ENCODE peak calls at places on chromosomes 2 and 18, in six cellular contexts. O is A549, Y is K562, B is HepG2, S is NB4, C is GM12878. I is an unnamed sample.

GRCh38 chr2:86787701-86788100 is 3.0 kb downstream of the CD8A start:
- DNase-seq in O (peak; percentile 16), Y (no peak), B (no peak), S (peak; percentile 43), C (no peak), I (no peak)

GRCh38 chr2:138202762-138203161 is 238.5 kb downstream of the HNMT start:
- DNase-seq in O (no peak), Y (no peak), B (no peak), S (no peak), C (no peak), I (no peak)

GRCh38 chr2:196160101-196160500 is 11.3 kb downstream of the STK17B start:
- DNase-seq in O (peak; percentile 53), Y (peak; percentile 47), B (no peak), S (peak; percentile 98), C (peak; percentile 86), I (peak; percentile 60)

GRCh38 chr2:62281661-62282060 is 85.7 kb downstream of the B3GNT2 start:
- DNase-seq in O (no peak), Y (no peak), B (no peak), S (no peak), C (no peak), I (peak; percentile 52)

GRCh38 chr2:219727771-219728429 is 100.5 kb downstream of the SLC4A3 start:
- DNase-seq in O (no peak), Y (no peak), B (no peak), S (peak; percentile 49), C (no peak), I (no peak)

GRCh38 chr2:150169230-150169629 is 318.2 kb downstream of the RND3 start:
- DNase-seq in O (peak; percentile 55), Y (no peak), B (no peak), S (no peak), C (no peak), I (no peak)

GRCh38 chr2:88658890-88659881 is 31.9 kb upstream of the EIF2AK3 start:
- DNase-seq in O (peak; percentile 16), Y (peak; percentile 39), B (peak; percentile 64), S (no peak), C (no peak), I (peak; percentile 88)

GRCh38 chr2:56130463-56131070 is 53.2 kb upstream of the CCDC85A start:
- DNase-seq in O (peak; percentile 48), Y (peak; percentile 29), B (no peak), S (peak; percentile 46), C (no peak), I (peak; percentile 78)

GRCh38 chr2:57720728-57721627 is 325.6 kb upstream of the VRK2 start:
- DNase-seq in O (peak; percentile 76), Y (peak; percentile 45), B (peak; percentile 56), S (peak; percentile 70), C (peak; percentile 47), I (peak; percentile 61)

GRCh38 chr2:111705711-111706323 is 178.2 kb downstream of the ANAPC1 start:
- DNase-seq in O (peak; percentile 45), Y (no peak), B (peak; percentile 69), S (peak; percentile 98), C (peak; percentile 78), I (peak; percentile 82)

GRCh38 chr2:229098810-229099209 is 172.3 kb downstream of the PID1 start:
- DNase-seq in O (no peak), Y (no peak), B (no peak), S (no peak), C (no peak), I (no peak)

GRCh38 chr2:55885129-55885943 is 38.2 kb downstream of the EFEMP1 start:
- DNase-seq in O (peak; percentile 74), Y (no peak), B (no peak), S (peak; percentile 51), C (no peak), I (peak; percentile 95)

GRCh38 chr2:169693344-169693743 is 861 bp downstream of the CFAP210 start:
- DNase-seq in O (peak; percentile 17), Y (no peak), B (peak; percentile 52), S (peak; percentile 37), C (no peak), I (peak; percentile 31)

GRCh38 chr2:2848621-2849443 is 517.8 kb upstream of the MYT1L start:
- DNase-seq in O (no peak), Y (no peak), B (no peak), S (no peak), C (no peak), I (no peak)

GRCh38 chr2:112085916-112086669 is 31.0 kb downstream of the TMEM87B start:
- DNase-seq in O (no peak), Y (no peak), B (no peak), S (no peak), C (no peak), I (no peak)

GRCh38 chr2:224711381-224711780 is 4.8 kb downstream of the CCDC195 start:
- DNase-seq in O (no peak), Y (no peak), B (no peak), S (no peak), C (no peak), I (no peak)
- TF ChIP-seq MYC in O (no peak), Y (no peak), B (no peak), S (no peak), C (no peak), I (no peak)

GRCh38 chr2:43199492-43200481 is 26.6 kb downstream of the ZFP36L2 start:
- DNase-seq in O (no peak), Y (no peak), B (peak; percentile 83), S (peak; percentile 87), C (no peak), I (no peak)
- TF ChIP-seq MYC in O (no peak), Y (no peak), B (peak; percentile 65), S (peak; percentile 12), C (no peak), I (no peak)

DNA sequence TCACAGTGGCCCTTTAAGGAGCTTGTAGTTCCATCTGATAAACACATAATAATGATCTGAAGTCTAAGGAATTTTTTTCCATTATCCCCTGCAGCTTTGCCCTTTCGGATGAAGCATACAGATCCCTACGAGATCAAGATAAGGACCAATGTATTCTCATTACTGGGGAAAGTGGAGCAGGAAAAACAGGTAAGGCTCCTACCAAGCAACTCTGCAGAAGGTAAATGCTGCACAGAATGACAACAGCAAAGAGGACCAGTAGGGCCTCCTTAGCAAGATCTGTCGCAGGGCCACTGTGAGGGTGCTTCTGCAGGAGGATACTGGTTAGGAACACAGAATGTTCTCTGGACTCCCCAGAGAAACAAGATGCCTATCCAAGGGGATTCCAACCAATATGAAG is 84.6 kb downstream of the MYO1B start:
- DNase-seq in O (no peak), Y (no peak), B (no peak), S (no peak), C (no peak), I (no peak)
- TF ChIP-seq MYC in O (no peak), Y (no peak), B (no peak), S (no peak), C (no peak), I (no peak)

GRCh38 chr18:77016936-77017335 is 115.6 kb downstream of the MBP start:
- DNase-seq in O (no peak), Y (no peak), B (no peak), S (no peak), C (no peak), I (no peak)
- TF ChIP-seq MYC in O (no peak), Y (no peak), B (no peak), S (no peak), C (no peak), I (no peak)

GRCh38 chr2:101790856-101791255 is 93.3 kb downstream of the MAP4K4 start:
- DNase-seq in O (no peak), Y (no peak), B (no peak), S (no peak), C (no peak), I (no peak)
- TF ChIP-seq MYC in O (no peak), Y (no peak), B (no peak), S (no peak), C (no peak), I (no peak)

DNA sequence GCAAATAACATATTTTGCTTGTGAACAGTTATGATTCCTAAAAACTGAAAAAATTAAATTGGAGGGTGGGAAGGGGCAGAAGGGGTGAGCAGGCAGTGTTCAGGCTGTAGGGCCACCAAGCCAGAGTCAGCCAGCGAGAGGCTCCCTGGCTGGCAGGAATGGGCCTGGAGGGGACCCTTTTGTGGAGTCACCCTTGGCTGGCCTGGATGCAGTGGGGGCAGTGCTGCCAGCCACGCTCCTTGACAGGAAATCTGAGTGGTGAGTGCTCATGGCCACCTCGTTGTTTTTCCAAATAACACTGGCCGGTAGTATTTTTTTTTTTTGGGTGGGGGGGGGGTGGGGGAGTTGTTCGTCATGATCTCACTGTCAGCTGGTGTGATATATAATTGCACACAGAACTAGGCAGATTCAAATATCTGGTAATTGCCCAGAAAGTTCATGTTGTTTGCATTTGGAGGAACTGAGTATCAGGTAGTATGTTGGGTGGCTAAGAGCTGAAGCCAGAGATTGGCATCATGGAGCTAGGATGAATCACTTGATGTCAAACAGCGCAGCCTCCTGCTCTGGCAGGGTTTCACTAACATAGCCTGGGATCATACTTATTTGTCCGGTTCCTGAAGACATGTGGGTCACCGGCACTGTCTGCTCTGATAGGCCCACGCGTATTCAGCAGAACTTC is 160.0 kb downstream of the PTGR3 start:
- DNase-seq in O (no peak), Y (no peak), B (no peak), S (no peak), C (no peak), I (peak; percentile 13)
- TF ChIP-seq MYC in O (no peak), Y (no peak), B (no peak), S (no peak), C (no peak), I (no peak)

GRCh38 chr2:167510071-167510759 is 621.9 kb downstream of the XIRP2 start:
- DNase-seq in O (peak; percentile 60), Y (no peak), B (peak; percentile 95), S (no peak), C (no peak), I (no peak)

GRCh38 chr2:167509585-167509984 is 621.3 kb downstream of the XIRP2 start:
- DNase-seq in O (peak; percentile 72), Y (no peak), B (peak; percentile 60), S (no peak), C (no peak), I (peak; percentile 94)

GRCh38 chr2:167504695-167505094 is 616.4 kb downstream of the XIRP2 start:
- DNase-seq in O (no peak), Y (no peak), B (no peak), S (no peak), C (no peak), I (no peak)

GRCh38 chr2:167506395-167506794 is 618.1 kb downstream of the XIRP2 start:
- DNase-seq in O (no peak), Y (no peak), B (no peak), S (no peak), C (no peak), I (no peak)

DNA sequence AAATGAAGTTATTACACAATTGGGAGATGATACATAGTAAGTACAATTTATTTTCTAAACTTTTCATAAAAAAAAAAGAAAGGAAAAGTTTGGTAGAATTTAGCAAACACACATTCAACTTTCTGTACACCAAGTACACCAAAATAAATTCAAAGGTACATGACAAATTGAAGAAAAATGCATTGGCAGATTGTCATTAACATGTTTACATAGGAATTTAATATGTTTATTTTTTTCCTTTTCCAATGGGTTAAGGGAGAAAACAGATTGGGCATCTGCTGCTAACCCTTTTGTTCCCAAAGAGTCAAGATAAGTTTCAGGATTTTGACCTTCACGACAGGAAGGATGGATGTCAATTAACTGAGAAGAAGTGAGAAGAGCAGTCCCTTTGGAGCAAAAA is 620.4 kb downstream of the XIRP2 start:
- DNase-seq in O (no peak), Y (no peak), B (peak; percentile 7), S (no peak), C (no peak), I (no peak)
- TF ChIP-seq MYC in O (no peak), Y (no peak), B (no peak), S (no peak), C (no peak), I (no peak)